ENCODE peak calls at places on chromosome 21, in eight cellular contexts. One of them, this sample, is unnamed.

GRCh38 chr21:14838400-14838799 is 226.4 kb downstream of the NRIP1 start:
- DNase-seq in tibial artery: no peak
- DNase-seq in vagina: no peak
- DNase-seq in heart left ventricle: no peak
- DNase-seq in endodermal cell: no peak
- DNase-seq in A549: no peak
- DNase-seq in stomach: no peak
- DNase-seq in mucosa of descending colon: no peak
- DNase-seq in this sample: no peak

GRCh38 chr21:29240136-29240535 is 58.6 kb upstream of the BACH1 start:
- DNase-seq in tibial artery: no peak
- DNase-seq in vagina: no peak
- DNase-seq in heart left ventricle: no peak
- DNase-seq in endodermal cell: no peak
- DNase-seq in A549: no peak
- DNase-seq in stomach: no peak
- DNase-seq in mucosa of descending colon: no peak
- DNase-seq in this sample: no peak

GRCh38 chr21:31837613-31838390 is 35.0 kb upstream of the HUNK start:
- DNase-seq in tibial artery: no peak
- DNase-seq in vagina: no peak
- DNase-seq in heart left ventricle: no peak
- DNase-seq in endodermal cell: no peak
- DNase-seq in A549: no peak
- DNase-seq in stomach: no peak
- DNase-seq in mucosa of descending colon: peak
- DNase-seq in this sample: no peak

GRCh38 chr21:34073749-34074282 is 438 bp downstream of the MRPS6 start:
- DNase-seq in tibial artery: no peak
- DNase-seq in vagina: no peak
- DNase-seq in heart left ventricle: peak
- DNase-seq in endodermal cell: peak
- DNase-seq in A549: no peak
- DNase-seq in stomach: peak
- DNase-seq in mucosa of descending colon: peak
- DNase-seq in this sample: no peak

GRCh38 chr21:15000076-15000475 is 64.7 kb downstream of the NRIP1 start:
- DNase-seq in tibial artery: no peak
- DNase-seq in vagina: no peak
- DNase-seq in heart left ventricle: no peak
- DNase-seq in endodermal cell: no peak
- DNase-seq in A549: no peak
- DNase-seq in stomach: no peak
- DNase-seq in mucosa of descending colon: no peak
- DNase-seq in this sample: no peak

GRCh38 chr21:29326914-29327554 is 28.3 kb downstream of the BACH1 start:
- DNase-seq in tibial artery: no peak
- DNase-seq in vagina: no peak
- DNase-seq in heart left ventricle: no peak
- DNase-seq in endodermal cell: no peak
- DNase-seq in A549: no peak
- DNase-seq in stomach: no peak
- DNase-seq in mucosa of descending colon: no peak
- DNase-seq in this sample: no peak

GRCh38 chr21:33031562-33031961 is 5.8 kb downstream of the OLIG2 start:
- DNase-seq in tibial artery: no peak
- DNase-seq in vagina: no peak
- DNase-seq in heart left ventricle: no peak
- DNase-seq in endodermal cell: no peak
- DNase-seq in A549: no peak
- DNase-seq in stomach: no peak
- DNase-seq in mucosa of descending colon: no peak
- DNase-seq in this sample: no peak

GRCh38 chr21:33642896-33643657 is 776 bp downstream of the ITSN1 start:
- DNase-seq in tibial artery: peak
- DNase-seq in vagina: no peak
- DNase-seq in heart left ventricle: peak
- DNase-seq in endodermal cell: peak
- DNase-seq in A549: no peak
- DNase-seq in stomach: peak
- DNase-seq in mucosa of descending colon: peak
- DNase-seq in this sample: no peak

GRCh38 chr21:20030390-20030789 is 967.8 kb upstream of the NCAM2 start:
- DNase-seq in tibial artery: no peak
- DNase-seq in vagina: no peak
- DNase-seq in heart left ventricle: peak
- DNase-seq in endodermal cell: no peak
- DNase-seq in A549: no peak
- DNase-seq in stomach: no peak
- DNase-seq in mucosa of descending colon: no peak
- DNase-seq in this sample: no peak

GRCh38 chr21:36055551-36055950 is 4.8 kb downstream of the SETD4 start:
- DNase-seq in tibial artery: no peak
- DNase-seq in vagina: no peak
- DNase-seq in heart left ventricle: no peak
- DNase-seq in endodermal cell: no peak
- DNase-seq in A549: no peak
- DNase-seq in stomach: no peak
- DNase-seq in mucosa of descending colon: no peak
- DNase-seq in this sample: no peak
- H3K4me3 ChIP-seq in tibial artery: no peak
- H3K4me3 ChIP-seq in vagina: no peak
- H3K4me3 ChIP-seq in heart left ventricle: no peak
- H3K4me3 ChIP-seq in endodermal cell: no peak
- H3K4me3 ChIP-seq in A549: no peak
- H3K4me3 ChIP-seq in stomach: no peak
- H3K4me3 ChIP-seq in mucosa of descending colon: no peak
- H3K4me3 ChIP-seq in this sample: no peak

GRCh38 chr21:43645987-43646386 is 13.3 kb downstream of the HSF2BP start:
- DNase-seq in tibial artery: no peak
- DNase-seq in vagina: no peak
- DNase-seq in heart left ventricle: no peak
- DNase-seq in endodermal cell: no peak
- DNase-seq in A549: no peak
- DNase-seq in stomach: no peak
- DNase-seq in mucosa of descending colon: no peak
- DNase-seq in this sample: no peak

GRCh38 chr21:43644609-43645008 is 14.7 kb downstream of the HSF2BP start:
- DNase-seq in tibial artery: peak
- DNase-seq in vagina: no peak
- DNase-seq in heart left ventricle: no peak
- DNase-seq in endodermal cell: no peak
- DNase-seq in A549: no peak
- DNase-seq in stomach: no peak
- DNase-seq in mucosa of descending colon: no peak
- DNase-seq in this sample: no peak

GRCh38 chr21:43646550-43647260 is 12.6 kb downstream of the HSF2BP start:
- DNase-seq in tibial artery: peak
- DNase-seq in vagina: no peak
- DNase-seq in heart left ventricle: peak
- DNase-seq in endodermal cell: peak
- DNase-seq in A549: peak
- DNase-seq in stomach: peak
- DNase-seq in mucosa of descending colon: peak
- DNase-seq in this sample: peak

GRCh38 chr21:43643193-43643592 is 16.1 kb downstream of the HSF2BP start:
- DNase-seq in tibial artery: no peak
- DNase-seq in vagina: no peak
- DNase-seq in heart left ventricle: no peak
- DNase-seq in endodermal cell: no peak
- DNase-seq in A549: no peak
- DNase-seq in stomach: no peak
- DNase-seq in mucosa of descending colon: no peak
- DNase-seq in this sample: no peak

DNA sequence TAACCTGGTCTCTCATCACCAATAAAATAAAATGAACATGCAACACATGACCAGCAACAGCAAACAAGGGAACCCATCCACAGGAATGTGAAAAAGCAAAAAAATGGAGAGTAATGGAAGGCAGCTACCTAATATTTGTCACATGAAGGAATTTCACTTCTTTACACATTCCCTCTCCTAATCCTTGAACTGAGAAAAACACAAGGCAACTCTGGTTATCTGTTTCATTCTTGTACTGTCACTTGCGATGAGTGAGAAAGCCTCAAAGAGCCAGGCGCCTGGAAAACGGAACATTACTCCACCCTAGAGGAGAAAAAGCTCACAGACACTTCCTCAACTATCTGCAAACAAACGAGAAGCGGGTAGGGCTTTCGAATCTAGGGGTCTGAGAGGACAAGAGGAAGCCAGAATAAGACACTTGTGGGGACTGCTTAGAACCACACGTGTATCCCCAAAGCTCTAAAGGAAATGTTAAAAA is 13.8 kb downstream of the HSF2BP start:
- DNase-seq in tibial artery: peak
- DNase-seq in vagina: no peak
- DNase-seq in heart left ventricle: peak
- DNase-seq in endodermal cell: peak
- DNase-seq in A549: peak
- DNase-seq in stomach: peak
- DNase-seq in mucosa of descending colon: peak
- DNase-seq in this sample: peak
- TF ChIP-seq CTCF in tibial artery: peak
- TF ChIP-seq CTCF in vagina: peak
- TF ChIP-seq CTCF in heart left ventricle: peak
- TF ChIP-seq CTCF in endodermal cell: peak
- TF ChIP-seq CTCF in A549: peak
- TF ChIP-seq CTCF in stomach: peak
- TF ChIP-seq CTCF in mucosa of descending colon: no peak
- TF ChIP-seq CTCF in this sample: peak

DNA sequence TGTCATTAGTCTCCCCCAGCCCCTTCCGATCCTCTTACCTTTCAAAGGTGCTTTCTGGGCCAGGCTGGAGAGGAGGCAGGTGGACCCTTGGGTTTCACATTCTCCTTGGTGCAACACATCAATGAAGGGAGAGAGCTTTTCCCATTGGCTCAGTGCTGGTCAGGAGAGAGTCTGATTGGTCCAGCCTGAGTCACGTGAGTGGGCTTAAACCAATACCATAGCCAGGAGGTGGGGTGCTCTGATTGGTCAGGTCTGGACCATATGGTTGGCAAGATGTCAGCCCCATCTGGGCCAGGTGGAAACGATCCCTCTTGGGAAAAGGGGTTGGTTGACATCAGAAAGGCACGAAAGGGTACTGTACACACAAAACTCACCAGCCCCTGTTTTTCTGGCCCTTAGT is 44.8 kb upstream of the ABCG1 start:
- DNase-seq in tibial artery: no peak
- DNase-seq in vagina: peak
- DNase-seq in heart left ventricle: no peak
- DNase-seq in endodermal cell: no peak
- DNase-seq in A549: no peak
- DNase-seq in stomach: peak
- DNase-seq in mucosa of descending colon: no peak
- DNase-seq in this sample: no peak
- H3K4me3 ChIP-seq in tibial artery: no peak
- H3K4me3 ChIP-seq in vagina: no peak
- H3K4me3 ChIP-seq in heart left ventricle: no peak
- H3K4me3 ChIP-seq in endodermal cell: no peak
- H3K4me3 ChIP-seq in A549: no peak
- H3K4me3 ChIP-seq in stomach: no peak
- H3K4me3 ChIP-seq in mucosa of descending colon: no peak
- H3K4me3 ChIP-seq in this sample: no peak

DNA sequence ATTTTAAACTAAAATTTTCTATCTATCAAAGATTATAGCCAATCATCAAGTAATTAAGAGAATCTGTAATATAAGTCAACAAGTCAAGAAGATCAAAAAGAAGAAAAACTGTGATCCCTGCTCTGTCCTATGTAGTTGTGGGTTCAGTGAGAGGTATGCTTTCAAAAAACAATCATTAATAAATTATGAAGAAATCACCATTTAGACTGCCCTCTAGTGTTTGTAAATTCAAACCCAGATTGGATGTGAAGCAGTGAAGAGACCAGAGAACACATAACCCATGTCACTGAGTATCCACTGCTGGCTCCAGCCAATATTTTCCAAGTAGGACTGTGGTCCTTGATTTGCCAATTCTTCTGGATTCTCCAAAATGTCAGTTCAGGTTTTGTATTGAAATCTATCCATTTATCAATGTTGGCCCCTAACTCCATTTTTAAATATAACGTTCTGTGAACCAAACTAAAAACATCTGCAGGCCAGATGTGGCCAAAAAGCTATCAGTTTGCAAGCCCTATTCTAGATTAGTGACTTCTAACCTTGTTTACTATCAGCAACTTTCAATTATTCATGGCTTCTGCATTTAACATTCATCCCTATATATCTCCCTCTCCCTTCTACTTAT is 467.5 kb upstream of the CXADR start:
- DNase-seq in tibial artery: no peak
- DNase-seq in vagina: no peak
- DNase-seq in heart left ventricle: no peak
- DNase-seq in endodermal cell: no peak
- DNase-seq in A549: no peak
- DNase-seq in stomach: no peak
- DNase-seq in mucosa of descending colon: no peak
- DNase-seq in this sample: peak
- TF ChIP-seq CTCF in tibial artery: no peak
- TF ChIP-seq CTCF in vagina: no peak
- TF ChIP-seq CTCF in heart left ventricle: peak
- TF ChIP-seq CTCF in endodermal cell: peak
- TF ChIP-seq CTCF in A549: peak
- TF ChIP-seq CTCF in stomach: peak
- TF ChIP-seq CTCF in mucosa of descending colon: no peak
- TF ChIP-seq CTCF in this sample: peak

GRCh38 chr21:45463871-45464270 is 58.9 kb downstream of the COL18A1 start:
- DNase-seq in tibial artery: no peak
- DNase-seq in vagina: no peak
- DNase-seq in heart left ventricle: no peak
- DNase-seq in endodermal cell: no peak
- DNase-seq in A549: no peak
- DNase-seq in stomach: no peak
- DNase-seq in mucosa of descending colon: no peak
- DNase-seq in this sample: no peak
- H3K4me3 ChIP-seq in tibial artery: no peak
- H3K4me3 ChIP-seq in vagina: no peak
- H3K4me3 ChIP-seq in heart left ventricle: no peak
- H3K4me3 ChIP-seq in endodermal cell: no peak
- H3K4me3 ChIP-seq in A549: no peak
- H3K4me3 ChIP-seq in stomach: no peak
- H3K4me3 ChIP-seq in mucosa of descending colon: no peak
- H3K4me3 ChIP-seq in this sample: no peak

GRCh38 chr21:41957991-41958766 is 4.4 kb upstream of the C2CD2 start:
- DNase-seq in tibial artery: peak
- DNase-seq in vagina: no peak
- DNase-seq in heart left ventricle: peak
- DNase-seq in endodermal cell: peak
- DNase-seq in A549: peak
- DNase-seq in stomach: peak
- DNase-seq in mucosa of descending colon: peak
- DNase-seq in this sample: peak
- TF ChIP-seq CTCF in tibial artery: peak
- TF ChIP-seq CTCF in vagina: peak
- TF ChIP-seq CTCF in heart left ventricle: peak
- TF ChIP-seq CTCF in endodermal cell: peak
- TF ChIP-seq CTCF in A549: peak
- TF ChIP-seq CTCF in stomach: peak
- TF ChIP-seq CTCF in mucosa of descending colon: no peak
- TF ChIP-seq CTCF in this sample: peak

GRCh38 chr21:39350094-39351006 is 1.5 kb upstream of the HMGN1 start:
- DNase-seq in tibial artery: no peak
- DNase-seq in vagina: no peak
- DNase-seq in heart left ventricle: no peak
- DNase-seq in endodermal cell: no peak
- DNase-seq in A549: no peak
- DNase-seq in stomach: no peak
- DNase-seq in mucosa of descending colon: peak
- DNase-seq in this sample: no peak
- H3K4me3 ChIP-seq in tibial artery: peak
- H3K4me3 ChIP-seq in vagina: no peak
- H3K4me3 ChIP-seq in heart left ventricle: peak
- H3K4me3 ChIP-seq in endodermal cell: peak
- H3K4me3 ChIP-seq in A549: peak
- H3K4me3 ChIP-seq in stomach: peak
- H3K4me3 ChIP-seq in mucosa of descending colon: peak
- H3K4me3 ChIP-seq in this sample: peak